ENCODE peak calls at places on chromosomes 7 and 10, in nine cellular contexts. G is stimulated activated CD8-positive, alpha-beta memory T cell treated with anti-CD3 and anti-CD28 coated beads, Interleukin-2, amount 100 ng/mL, for 1 hour; U is globus pallidus; C is fibroblast of lung; M is frontal cortex; V is AG20443; S is H9; J is HFF-Myc; Q is GM04503. P is an unnamed sample.

GRCh38 chr10:78769526-78769925 is 299.2 kb upstream of the ZMIZ1 start:
- DNase-seq in G (no peak), J (no peak), S (no peak), U (no peak), C (no peak), Q (no peak), V (no peak), M (no peak), P (no peak)

GRCh38 chr7:104137971-104138370 is 69.8 kb downstream of the ORC5 start:
- DNase-seq in G (no peak), Q (peak; percentile 30), M (no peak), C (peak; percentile 44), S (peak; percentile 31), V (peak; percentile 62), J (peak; percentile 43), U (no peak), P (peak; percentile 27)

GRCh38 chr10:70913546-70914240 is 25.3 kb upstream of the PCBD1 start:
- DNase-seq in J (no peak), G (no peak), C (no peak), M (no peak), V (no peak), Q (no peak), U (no peak), S (no peak), P (no peak)

GRCh38 chr7:128017880-128018845 is 13.1 kb downstream of the LRRC4 start:
- DNase-seq in V (no peak), S (no peak), J (no peak), U (no peak), M (no peak), Q (no peak), C (no peak), G (no peak), P (no peak)

GRCh38 chr7:131602994-131603372 is 46.6 kb upstream of the PODXL start:
- DNase-seq in S (no peak), Q (no peak), M (no peak), V (no peak), J (no peak), U (no peak), C (no peak), G (no peak), P (no peak)

GRCh38 chr7:54811016-54811924 is 52.3 kb upstream of the SEC61G start:
- DNase-seq in G (no peak), J (peak; percentile 84), C (peak; percentile 91), M (no peak), U (no peak), S (no peak), Q (peak; percentile 47), V (peak; percentile 48), P (peak; percentile 44)

GRCh38 chr7:127189074-127189473 is 63.7 kb downstream of the GRM8 start:
- DNase-seq in S (no peak), V (no peak), C (no peak), U (peak; percentile 58), G (no peak), Q (no peak), M (no peak), J (no peak), P (no peak)

GRCh38 chr10:61750943-61751471 is 88.3 kb downstream of the CABCOCO1 start:
- DNase-seq in M (no peak), Q (no peak), J (peak; percentile 38), S (peak; percentile 79), G (peak; percentile 6), C (peak; percentile 61), V (peak; percentile 73), U (peak; percentile 55), P (peak; percentile 36)

GRCh38 chr10:3261921-3262320 is 89.3 kb upstream of the PITRM1 start:
- DNase-seq in V (no peak), S (no peak), Q (no peak), M (no peak), U (no peak), G (no peak), C (no peak), J (no peak), P (no peak)

GRCh38 chr7:112080974-112081373 is 125.2 kb downstream of the DOCK4 start:
- DNase-seq in C (peak; percentile 35), G (no peak), J (no peak), V (no peak), S (no peak), Q (peak; percentile 20), U (peak; percentile 70), M (no peak), P (no peak)

GRCh38 chr7:132542895-132543294 is 33.4 kb downstream of the PLXNA4 start:
- DNase-seq in U (no peak), V (no peak), C (no peak), S (no peak), M (no peak), Q (no peak), G (no peak), J (no peak), P (no peak)

GRCh38 chr10:17805921-17806577 is 3.1 kb upstream of the MRC1 start:
- DNase-seq in G (no peak), C (no peak), V (no peak), S (no peak), Q (no peak), M (no peak), U (no peak), J (no peak), P (no peak)

GRCh38 chr10:123133511-123133910 is 2.3 kb upstream of the HMX3 start:
- DNase-seq in Q (no peak), G (no peak), S (no peak), U (no peak), M (no peak), C (no peak), J (no peak), V (no peak), P (no peak)

GRCh38 chr7:68269410-68269809 is 1272.8 kb downstream of the TYW1 start:
- DNase-seq in M (peak; percentile 22), U (no peak), S (no peak), G (no peak), V (peak; percentile 30), C (no peak), Q (peak; percentile 26), J (no peak), P (peak; percentile 67)

GRCh38 chr7:923108-924041 is 31.1 kb downstream of the ADAP1 start:
- DNase-seq in U (no peak), S (peak; percentile 72), M (no peak), Q (no peak), V (peak; percentile 49), C (peak; percentile 44), J (no peak), G (peak; percentile 88), P (no peak)

GRCh38 chr7:131341690-131342089 is 14.0 kb downstream of the MKLN1 start:
- DNase-seq in G (no peak), Q (no peak), J (no peak), C (no peak), U (no peak), S (peak; percentile 39), V (no peak), M (no peak), P (no peak)

GRCh38 chr7:74246497-74246896 is 7.7 kb downstream of the RFC2 start:
- DNase-seq in G (no peak), J (no peak), Q (no peak), S (no peak), C (no peak), M (no peak), U (no peak), V (no peak), P (no peak)

GRCh38 chr7:139960158-139960557 is 102.6 kb downstream of the PARP12 start:
- DNase-seq in J (peak; percentile 16), S (no peak), Q (no peak), C (peak; percentile 66), G (no peak), V (no peak), U (no peak), M (no peak), P (no peak)

GRCh38 chr10:117462424-117462792 is 80.1 kb upstream of the EMX2 start:
- DNase-seq in C (no peak), S (peak; percentile 63), V (no peak), G (no peak), Q (no peak), J (no peak), M (no peak), U (no peak), P (no peak)

GRCh38 chr7:44482502-44483485 is 7.7 kb downstream of the NUDCD3 start:
- DNase-seq in M (no peak), C (no peak), G (no peak), J (no peak), V (no peak), U (no peak), Q (no peak), S (no peak), P (no peak)

GRCh38 chr7:105581066-105581811 is at the start of gene EFCAB10:
- DNase-seq in G (no peak), M (peak; percentile 77), S (peak; percentile 99), J (peak; percentile 50), U (peak; percentile 63), Q (no peak), C (peak; percentile 53), V (peak; percentile 86), P (no peak)

GRCh38 chr10:114305521-114305925 is 66.5 kb downstream of the VWA2 start:
- DNase-seq in G (no peak), U (no peak), M (no peak), J (no peak), V (no peak), Q (no peak), S (no peak), C (no peak), P (no peak)

GRCh38 chr10:79344502-79345195 is 2.6 kb upstream of the PPIF start:
- DNase-seq in M (no peak), Q (no peak), G (no peak), V (no peak), U (no peak), C (no peak), S (no peak), J (no peak), P (no peak)